ENCODE peak calls at places on chromosomes 11 and 22, in seven cellular contexts. One of them, this sample, is unnamed.

GRCh38 chr11:32456864-32457263 is 21.5 kb upstream of the WT1 start:
- DNase-seq in PC-3: no peak
- DNase-seq in activated CD8-positive, alpha-beta T cell treated with anti-CD3 and anti-CD28 coated beads for 36 hours: no peak
- DNase-seq in transverse colon: no peak
- DNase-seq in neural crest cell: no peak
- DNase-seq in mesothelial cell of epicardium: no peak
- DNase-seq in Caco-2: no peak
- DNase-seq in this sample: no peak

GRCh38 chr11:15157181-15157580 is 42.5 kb downstream of the INSC start:
- DNase-seq in PC-3: peak
- DNase-seq in activated CD8-positive, alpha-beta T cell treated with anti-CD3 and anti-CD28 coated beads for 36 hours: no peak
- DNase-seq in transverse colon: no peak
- DNase-seq in neural crest cell: no peak
- DNase-seq in mesothelial cell of epicardium: no peak
- DNase-seq in Caco-2: no peak
- DNase-seq in this sample: no peak

GRCh38 chr11:94325681-94326080 is 21.3 kb downstream of the IZUMO1R start:
- DNase-seq in PC-3: peak
- DNase-seq in activated CD8-positive, alpha-beta T cell treated with anti-CD3 and anti-CD28 coated beads for 36 hours: peak
- DNase-seq in transverse colon: peak
- DNase-seq in neural crest cell: no peak
- DNase-seq in mesothelial cell of epicardium: no peak
- DNase-seq in Caco-2: peak
- DNase-seq in this sample: no peak

GRCh38 chr11:10401275-10401674 is 53.8 kb upstream of the AMPD3 start:
- DNase-seq in PC-3: no peak
- DNase-seq in activated CD8-positive, alpha-beta T cell treated with anti-CD3 and anti-CD28 coated beads for 36 hours: no peak
- DNase-seq in transverse colon: no peak
- DNase-seq in neural crest cell: no peak
- DNase-seq in mesothelial cell of epicardium: no peak
- DNase-seq in Caco-2: no peak
- DNase-seq in this sample: no peak

GRCh38 chr22:48835857-48836672 is 991.6 kb downstream of the BRD1 start:
- DNase-seq in PC-3: no peak
- DNase-seq in activated CD8-positive, alpha-beta T cell treated with anti-CD3 and anti-CD28 coated beads for 36 hours: no peak
- DNase-seq in transverse colon: no peak
- DNase-seq in neural crest cell: no peak
- DNase-seq in mesothelial cell of epicardium: peak
- DNase-seq in Caco-2: no peak
- DNase-seq in this sample: no peak

GRCh38 chr11:58776891-58777451 is 45.2 kb upstream of the GLYAT start:
- DNase-seq in PC-3: no peak
- DNase-seq in activated CD8-positive, alpha-beta T cell treated with anti-CD3 and anti-CD28 coated beads for 36 hours: no peak
- DNase-seq in transverse colon: no peak
- DNase-seq in neural crest cell: no peak
- DNase-seq in mesothelial cell of epicardium: no peak
- DNase-seq in Caco-2: no peak
- DNase-seq in this sample: no peak

GRCh38 chr11:68673291-68673930 is 10.9 kb upstream of the GAL start:
- DNase-seq in PC-3: no peak
- DNase-seq in activated CD8-positive, alpha-beta T cell treated with anti-CD3 and anti-CD28 coated beads for 36 hours: no peak
- DNase-seq in transverse colon: no peak
- DNase-seq in neural crest cell: no peak
- DNase-seq in mesothelial cell of epicardium: no peak
- DNase-seq in Caco-2: no peak
- DNase-seq in this sample: no peak

GRCh38 chr11:64055077-64055476 is 19.3 kb downstream of the FLRT1 start:
- DNase-seq in PC-3: no peak
- DNase-seq in activated CD8-positive, alpha-beta T cell treated with anti-CD3 and anti-CD28 coated beads for 36 hours: no peak
- DNase-seq in transverse colon: no peak
- DNase-seq in neural crest cell: no peak
- DNase-seq in mesothelial cell of epicardium: no peak
- DNase-seq in Caco-2: no peak
- DNase-seq in this sample: no peak

GRCh38 chr11:12483604-12484003 is 106.2 kb downstream of the PARVA start:
- DNase-seq in PC-3: no peak
- DNase-seq in activated CD8-positive, alpha-beta T cell treated with anti-CD3 and anti-CD28 coated beads for 36 hours: no peak
- DNase-seq in transverse colon: no peak
- DNase-seq in neural crest cell: no peak
- DNase-seq in mesothelial cell of epicardium: no peak
- DNase-seq in Caco-2: no peak
- DNase-seq in this sample: no peak

GRCh38 chr11:12489246-12489772 is 111.9 kb downstream of the PARVA start:
- DNase-seq in PC-3: no peak
- DNase-seq in activated CD8-positive, alpha-beta T cell treated with anti-CD3 and anti-CD28 coated beads for 36 hours: no peak
- DNase-seq in transverse colon: no peak
- DNase-seq in neural crest cell: no peak
- DNase-seq in mesothelial cell of epicardium: no peak
- DNase-seq in Caco-2: no peak
- DNase-seq in this sample: no peak

GRCh38 chr11:12482839-12483238 is 105.5 kb downstream of the PARVA start:
- DNase-seq in PC-3: no peak
- DNase-seq in activated CD8-positive, alpha-beta T cell treated with anti-CD3 and anti-CD28 coated beads for 36 hours: no peak
- DNase-seq in transverse colon: no peak
- DNase-seq in neural crest cell: no peak
- DNase-seq in mesothelial cell of epicardium: no peak
- DNase-seq in Caco-2: no peak
- DNase-seq in this sample: no peak

GRCh38 chr11:12480401-12480800 is 103.0 kb downstream of the PARVA start:
- DNase-seq in PC-3: no peak
- DNase-seq in activated CD8-positive, alpha-beta T cell treated with anti-CD3 and anti-CD28 coated beads for 36 hours: no peak
- DNase-seq in transverse colon: no peak
- DNase-seq in neural crest cell: no peak
- DNase-seq in mesothelial cell of epicardium: no peak
- DNase-seq in Caco-2: no peak
- DNase-seq in this sample: no peak

DNA sequence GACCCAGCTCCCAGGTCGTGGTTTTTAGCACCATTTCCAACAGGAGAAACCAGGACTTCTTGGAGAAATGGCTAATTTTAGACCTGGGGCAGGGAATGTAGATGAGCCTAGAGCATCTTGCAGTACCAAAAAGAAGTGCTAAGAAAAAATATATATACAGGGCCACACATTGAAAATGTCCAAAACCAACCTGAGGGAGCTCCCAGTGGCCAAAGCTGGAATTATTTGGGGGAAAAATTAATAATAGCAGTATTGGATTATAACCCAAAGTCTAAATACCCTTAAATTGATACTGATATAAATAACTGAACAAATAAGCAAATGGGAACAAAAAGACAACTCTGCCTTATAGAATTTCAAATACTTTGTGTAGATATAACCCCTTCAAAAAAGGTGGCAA is 108.0 kb downstream of the PARVA start:
- DNase-seq in PC-3: peak
- DNase-seq in activated CD8-positive, alpha-beta T cell treated with anti-CD3 and anti-CD28 coated beads for 36 hours: no peak
- DNase-seq in transverse colon: no peak
- DNase-seq in neural crest cell: no peak
- DNase-seq in mesothelial cell of epicardium: no peak
- DNase-seq in Caco-2: no peak
- DNase-seq in this sample: no peak
- TF ChIP-seq CTCF in PC-3: peak
- TF ChIP-seq CTCF in activated CD8-positive, alpha-beta T cell treated with anti-CD3 and anti-CD28 coated beads for 36 hours: peak
- TF ChIP-seq CTCF in transverse colon: peak
- TF ChIP-seq CTCF in neural crest cell: peak
- TF ChIP-seq CTCF in mesothelial cell of epicardium: peak
- TF ChIP-seq CTCF in Caco-2: peak
- TF ChIP-seq CTCF in this sample: no peak

GRCh38 chr22:22070371-22070824 is 87.8 kb upstream of the TOP3B start:
- DNase-seq in PC-3: peak
- DNase-seq in activated CD8-positive, alpha-beta T cell treated with anti-CD3 and anti-CD28 coated beads for 36 hours: no peak
- DNase-seq in transverse colon: no peak
- DNase-seq in neural crest cell: no peak
- DNase-seq in mesothelial cell of epicardium: no peak
- DNase-seq in Caco-2: no peak
- DNase-seq in this sample: no peak

GRCh38 chr22:22071455-22071854 is 88.9 kb upstream of the TOP3B start:
- DNase-seq in PC-3: no peak
- DNase-seq in activated CD8-positive, alpha-beta T cell treated with anti-CD3 and anti-CD28 coated beads for 36 hours: no peak
- DNase-seq in transverse colon: no peak
- DNase-seq in neural crest cell: no peak
- DNase-seq in mesothelial cell of epicardium: no peak
- DNase-seq in Caco-2: no peak
- DNase-seq in this sample: no peak

GRCh38 chr22:22068657-22069056 is 86.1 kb upstream of the TOP3B start:
- DNase-seq in PC-3: no peak
- DNase-seq in activated CD8-positive, alpha-beta T cell treated with anti-CD3 and anti-CD28 coated beads for 36 hours: no peak
- DNase-seq in transverse colon: no peak
- DNase-seq in neural crest cell: no peak
- DNase-seq in mesothelial cell of epicardium: no peak
- DNase-seq in Caco-2: no peak
- DNase-seq in this sample: no peak

GRCh38 chr22:22068025-22068424 is 85.4 kb upstream of the TOP3B start:
- DNase-seq in PC-3: no peak
- DNase-seq in activated CD8-positive, alpha-beta T cell treated with anti-CD3 and anti-CD28 coated beads for 36 hours: no peak
- DNase-seq in transverse colon: no peak
- DNase-seq in neural crest cell: no peak
- DNase-seq in mesothelial cell of epicardium: no peak
- DNase-seq in Caco-2: no peak
- DNase-seq in this sample: no peak

DNA sequence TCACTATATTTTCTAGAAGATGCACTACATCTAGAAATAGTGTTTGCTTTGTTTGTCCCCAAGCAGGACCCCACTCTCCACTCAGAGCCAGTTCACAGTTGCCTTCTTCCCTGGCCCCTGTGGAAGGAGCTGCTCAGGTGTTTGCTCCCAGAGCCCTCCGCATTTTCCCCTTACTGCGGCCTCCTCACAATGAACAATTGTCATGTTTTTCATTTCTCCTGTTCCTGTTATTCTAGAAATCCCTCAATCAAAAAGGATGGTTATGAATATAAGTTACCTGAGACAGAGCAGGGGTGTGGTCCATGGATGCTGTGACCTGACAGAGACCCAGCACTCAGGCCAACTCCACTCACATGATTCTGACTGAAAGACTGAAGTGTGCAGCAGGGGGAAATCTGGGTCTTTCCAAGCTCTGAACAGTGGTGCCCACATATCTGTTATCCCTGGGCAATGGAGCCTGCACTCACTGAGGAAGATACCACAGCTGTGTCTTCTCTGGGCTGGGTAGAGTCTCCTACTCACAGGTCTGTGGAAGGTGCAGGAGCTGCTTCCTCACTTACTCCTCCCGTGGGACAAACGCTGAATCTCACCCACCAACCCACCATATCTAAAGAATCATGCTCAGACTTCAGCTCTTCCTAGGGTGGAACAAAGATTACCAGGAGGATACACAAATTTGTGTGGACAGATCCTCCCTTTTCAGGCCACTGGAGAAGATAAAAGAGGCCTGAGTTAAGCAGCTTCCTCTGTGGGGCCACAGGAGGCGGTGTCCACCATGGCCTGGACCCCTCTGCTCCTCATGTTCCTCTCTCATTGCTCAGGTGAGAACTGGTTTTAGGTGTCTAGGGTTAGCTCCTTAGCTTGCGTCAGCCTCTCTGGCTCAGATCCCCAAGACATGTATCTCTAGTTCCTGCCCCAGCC is 87.1 kb upstream of the TOP3B start:
- DNase-seq in PC-3: no peak
- DNase-seq in activated CD8-positive, alpha-beta T cell treated with anti-CD3 and anti-CD28 coated beads for 36 hours: no peak
- DNase-seq in transverse colon: no peak
- DNase-seq in neural crest cell: no peak
- DNase-seq in mesothelial cell of epicardium: no peak
- DNase-seq in Caco-2: no peak
- DNase-seq in this sample: no peak
- TF ChIP-seq CTCF in PC-3: no peak
- TF ChIP-seq CTCF in activated CD8-positive, alpha-beta T cell treated with anti-CD3 and anti-CD28 coated beads for 36 hours: no peak
- TF ChIP-seq CTCF in transverse colon: no peak
- TF ChIP-seq CTCF in neural crest cell: no peak
- TF ChIP-seq CTCF in mesothelial cell of epicardium: no peak
- TF ChIP-seq CTCF in Caco-2: no peak
- TF ChIP-seq CTCF in this sample: no peak

GRCh38 chr22:30344447-30345200 is 12.1 kb downstream of the SF3A1 start:
- DNase-seq in PC-3: no peak
- DNase-seq in activated CD8-positive, alpha-beta T cell treated with anti-CD3 and anti-CD28 coated beads for 36 hours: peak
- DNase-seq in transverse colon: no peak
- DNase-seq in neural crest cell: no peak
- DNase-seq in mesothelial cell of epicardium: no peak
- DNase-seq in Caco-2: no peak
- DNase-seq in this sample: no peak

GRCh38 chr22:30351226-30351625 is 5.5 kb downstream of the SF3A1 start:
- DNase-seq in PC-3: no peak
- DNase-seq in activated CD8-positive, alpha-beta T cell treated with anti-CD3 and anti-CD28 coated beads for 36 hours: no peak
- DNase-seq in transverse colon: no peak
- DNase-seq in neural crest cell: no peak
- DNase-seq in mesothelial cell of epicardium: no peak
- DNase-seq in Caco-2: no peak
- DNase-seq in this sample: no peak

GRCh38 chr22:30348837-30349236 is 7.9 kb downstream of the SF3A1 start:
- DNase-seq in PC-3: no peak
- DNase-seq in activated CD8-positive, alpha-beta T cell treated with anti-CD3 and anti-CD28 coated beads for 36 hours: no peak
- DNase-seq in transverse colon: no peak
- DNase-seq in neural crest cell: no peak
- DNase-seq in mesothelial cell of epicardium: no peak
- DNase-seq in Caco-2: no peak
- DNase-seq in this sample: no peak

GRCh38 chr22:30347255-30347892 is 9.3 kb downstream of the SF3A1 start:
- DNase-seq in PC-3: peak
- DNase-seq in activated CD8-positive, alpha-beta T cell treated with anti-CD3 and anti-CD28 coated beads for 36 hours: no peak
- DNase-seq in transverse colon: no peak
- DNase-seq in neural crest cell: no peak
- DNase-seq in mesothelial cell of epicardium: no peak
- DNase-seq in Caco-2: no peak
- DNase-seq in this sample: no peak

DNA sequence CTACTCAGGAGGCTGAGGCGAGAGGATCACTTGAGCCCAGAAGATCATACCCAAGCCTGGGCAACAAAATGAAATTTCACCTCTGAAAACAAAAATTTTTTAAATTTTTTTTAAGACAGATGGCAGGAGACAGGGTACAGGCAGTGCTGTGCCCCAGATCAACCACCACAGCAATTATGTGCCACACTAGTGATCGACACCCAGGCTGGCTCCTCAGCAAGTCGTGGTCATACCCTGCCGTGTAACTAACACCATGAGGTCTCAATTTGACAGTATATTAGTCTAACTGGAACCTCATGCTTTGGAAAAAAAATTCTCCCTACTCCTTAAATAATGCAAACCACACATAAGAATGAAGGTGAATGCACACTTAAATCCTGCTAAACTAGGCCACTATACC is 8.3 kb downstream of the SF3A1 start:
- DNase-seq in PC-3: no peak
- DNase-seq in activated CD8-positive, alpha-beta T cell treated with anti-CD3 and anti-CD28 coated beads for 36 hours: no peak
- DNase-seq in transverse colon: no peak
- DNase-seq in neural crest cell: no peak
- DNase-seq in mesothelial cell of epicardium: no peak
- DNase-seq in Caco-2: no peak
- DNase-seq in this sample: no peak
- TF ChIP-seq CTCF in PC-3: no peak
- TF ChIP-seq CTCF in activated CD8-positive, alpha-beta T cell treated with anti-CD3 and anti-CD28 coated beads for 36 hours: no peak
- TF ChIP-seq CTCF in transverse colon: no peak
- TF ChIP-seq CTCF in neural crest cell: no peak
- TF ChIP-seq CTCF in mesothelial cell of epicardium: no peak
- TF ChIP-seq CTCF in Caco-2: no peak
- TF ChIP-seq CTCF in this sample: no peak

GRCh38 chr11:11880179-11880578 is 38.4 kb downstream of the USP47 start:
- DNase-seq in PC-3: no peak
- DNase-seq in activated CD8-positive, alpha-beta T cell treated with anti-CD3 and anti-CD28 coated beads for 36 hours: no peak
- DNase-seq in transverse colon: no peak
- DNase-seq in neural crest cell: no peak
- DNase-seq in mesothelial cell of epicardium: no peak
- DNase-seq in Caco-2: no peak
- DNase-seq in this sample: no peak

GRCh38 chr11:11871991-11872401 is 30.2 kb downstream of the USP47 start:
- DNase-seq in PC-3: no peak
- DNase-seq in activated CD8-positive, alpha-beta T cell treated with anti-CD3 and anti-CD28 coated beads for 36 hours: no peak
- DNase-seq in transverse colon: no peak
- DNase-seq in neural crest cell: no peak
- DNase-seq in mesothelial cell of epicardium: no peak
- DNase-seq in Caco-2: no peak
- DNase-seq in this sample: no peak

DNA sequence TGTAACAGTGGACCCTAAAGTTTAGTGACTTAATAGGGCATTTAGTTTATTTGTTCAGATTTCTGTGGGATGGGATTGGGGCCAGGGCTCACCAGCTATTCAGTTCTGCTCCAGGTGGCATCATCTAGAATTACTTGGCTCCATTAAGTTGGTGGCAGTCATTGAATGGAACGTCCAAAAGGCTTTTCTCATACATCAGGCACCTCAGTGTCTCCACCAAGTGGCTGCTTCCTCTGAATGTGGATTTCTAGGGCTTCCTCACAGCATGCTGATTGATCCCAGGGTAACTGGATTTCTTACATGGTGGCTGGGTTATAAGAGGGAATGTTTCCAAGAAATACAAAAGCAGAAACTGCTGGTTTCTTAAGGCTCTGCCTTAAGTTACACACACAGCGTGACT is 34.7 kb downstream of the USP47 start:
- DNase-seq in PC-3: peak
- DNase-seq in activated CD8-positive, alpha-beta T cell treated with anti-CD3 and anti-CD28 coated beads for 36 hours: peak
- DNase-seq in transverse colon: no peak
- DNase-seq in neural crest cell: no peak
- DNase-seq in mesothelial cell of epicardium: no peak
- DNase-seq in Caco-2: peak
- DNase-seq in this sample: no peak
- TF ChIP-seq CTCF in PC-3: peak
- TF ChIP-seq CTCF in activated CD8-positive, alpha-beta T cell treated with anti-CD3 and anti-CD28 coated beads for 36 hours: no peak
- TF ChIP-seq CTCF in transverse colon: no peak
- TF ChIP-seq CTCF in neural crest cell: peak
- TF ChIP-seq CTCF in mesothelial cell of epicardium: no peak
- TF ChIP-seq CTCF in Caco-2: peak
- TF ChIP-seq CTCF in this sample: no peak